ENCODE peak calls at places on chromosomes 12 and 14, in six cellular contexts. N is HCT116, V is A549, O is HepG2, U is GM12878, X is IMR-90. G is an unnamed sample.
A peak's percentile ranks its signal among the peaks of the same experiment; 100 is the strongest.

GRCh38 chr12:82635263-82635662 is 51.4 kb upstream of the TMTC2 start:
- DNase-seq in N (no peak), V (peak; percentile 9), O (no peak), U (no peak), X (no peak), G (no peak)

GRCh38 chr12:59158066-59158465 is 237.8 kb upstream of the LRIG3 start:
- DNase-seq in N (no peak), V (no peak), O (no peak), U (no peak), X (no peak), G (no peak)

GRCh38 chr14:89198544-89199329 is 218.3 kb downstream of the FOXN3 start:
- DNase-seq in N (no peak), V (no peak), O (no peak), U (no peak), X (peak; percentile 41), G (no peak)

GRCh38 chr12:29566441-29566840 is 69.0 kb upstream of the OVCH1 start:
- DNase-seq in N (no peak), V (no peak), O (no peak), U (no peak), X (peak; percentile 37), G (no peak)

GRCh38 chr12:71810905-71811304 is 28.7 kb upstream of the TBC1D15 start:
- DNase-seq in N (no peak), V (no peak), O (no peak), U (no peak), X (no peak), G (no peak)

GRCh38 chr12:98188649-98189048 is 326.7 kb upstream of the TMPO start:
- DNase-seq in N (no peak), V (no peak), O (no peak), U (no peak), X (no peak), G (no peak)

GRCh38 chr12:117968826-117969659 is at the start of gene KSR2:
- DNase-seq in N (peak; percentile 81), V (peak; percentile 66), O (peak; percentile 13), U (no peak), X (no peak), G (peak; percentile 69)

GRCh38 chr12:20555771-20556170 is 139.4 kb upstream of the SLCO1C1 start:
- DNase-seq in N (no peak), V (no peak), O (no peak), U (no peak), X (no peak), G (no peak)

GRCh38 chr12:109582636-109583035 is 9.0 kb downstream of the MVK start:
- DNase-seq in N (no peak), V (peak; percentile 23), O (peak; percentile 39), U (no peak), X (no peak), G (no peak)
- TF ChIP-seq RAD21 in N (no peak), V (no peak), O (no peak), U (no peak), X (no peak), G (peak; percentile 17)

GRCh38 chr12:80443974-80444666 is at the start of gene PTPRQ:
- DNase-seq in N (no peak), V (peak; percentile 14), O (no peak), U (no peak), X (peak; percentile 22), G (no peak)
- TF ChIP-seq RAD21 in N (no peak), V (no peak), O (no peak), U (no peak), X (no peak), G (no peak)

GRCh38 chr12:18966927-18967326 is 162.6 kb upstream of the PLEKHA5 start:
- DNase-seq in N (no peak), V (no peak), O (no peak), U (no peak), X (no peak), G (no peak)
- TF ChIP-seq RAD21 in N (no peak), V (no peak), O (no peak), U (no peak), X (no peak), G (no peak)

DNA sequence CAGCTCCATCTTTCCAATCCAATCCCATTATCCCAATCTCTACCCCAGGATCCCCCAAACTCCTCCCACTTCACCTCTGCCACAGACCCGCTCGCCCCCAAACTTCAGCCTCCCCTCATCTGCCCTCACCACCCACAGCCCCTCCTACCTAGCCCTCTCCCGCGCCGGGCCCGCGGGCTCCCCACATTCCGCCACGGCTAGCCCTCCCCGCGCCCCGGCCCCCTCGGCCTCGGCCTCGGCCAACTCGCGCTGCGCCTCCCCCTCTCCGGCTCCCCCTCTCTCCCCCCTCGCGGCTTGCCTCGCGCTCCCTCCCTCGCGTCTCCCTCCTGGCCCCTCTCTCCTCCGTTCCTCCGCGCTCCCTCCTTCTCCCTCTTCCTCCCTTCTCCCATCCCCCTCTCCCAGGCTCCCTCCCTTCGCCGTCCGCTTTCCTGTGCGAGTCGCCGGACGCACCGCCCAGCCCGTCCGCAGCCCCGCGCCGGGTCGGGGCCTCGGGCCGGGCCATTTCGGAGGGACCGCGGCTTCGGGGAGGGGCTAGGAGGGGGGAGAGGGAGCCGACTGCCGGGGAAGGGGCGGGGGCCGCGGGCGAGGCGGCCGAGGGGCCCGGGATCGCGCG is at the start of gene ATN1:
- DNase-seq in N (no peak), V (peak; percentile 56), O (no peak), U (no peak), X (peak; percentile 78), G (no peak)
- TF ChIP-seq RAD21 in N (no peak), V (no peak), O (no peak), U (no peak), X (no peak), G (no peak)

GRCh38 chr12:114901316-114901715 is 217.3 kb upstream of the TBX3 start:
- DNase-seq in N (no peak), V (no peak), O (no peak), U (no peak), X (no peak), G (no peak)

GRCh38 chr12:114903394-114903748 is 219.4 kb upstream of the TBX3 start:
- DNase-seq in N (no peak), V (no peak), O (no peak), U (no peak), X (peak; percentile 72), G (no peak)

GRCh38 chr12:114902665-114903393 is 218.9 kb upstream of the TBX3 start:
- DNase-seq in N (no peak), V (peak; percentile 39), O (peak; percentile 28), U (no peak), X (peak; percentile 96), G (no peak)

DNA sequence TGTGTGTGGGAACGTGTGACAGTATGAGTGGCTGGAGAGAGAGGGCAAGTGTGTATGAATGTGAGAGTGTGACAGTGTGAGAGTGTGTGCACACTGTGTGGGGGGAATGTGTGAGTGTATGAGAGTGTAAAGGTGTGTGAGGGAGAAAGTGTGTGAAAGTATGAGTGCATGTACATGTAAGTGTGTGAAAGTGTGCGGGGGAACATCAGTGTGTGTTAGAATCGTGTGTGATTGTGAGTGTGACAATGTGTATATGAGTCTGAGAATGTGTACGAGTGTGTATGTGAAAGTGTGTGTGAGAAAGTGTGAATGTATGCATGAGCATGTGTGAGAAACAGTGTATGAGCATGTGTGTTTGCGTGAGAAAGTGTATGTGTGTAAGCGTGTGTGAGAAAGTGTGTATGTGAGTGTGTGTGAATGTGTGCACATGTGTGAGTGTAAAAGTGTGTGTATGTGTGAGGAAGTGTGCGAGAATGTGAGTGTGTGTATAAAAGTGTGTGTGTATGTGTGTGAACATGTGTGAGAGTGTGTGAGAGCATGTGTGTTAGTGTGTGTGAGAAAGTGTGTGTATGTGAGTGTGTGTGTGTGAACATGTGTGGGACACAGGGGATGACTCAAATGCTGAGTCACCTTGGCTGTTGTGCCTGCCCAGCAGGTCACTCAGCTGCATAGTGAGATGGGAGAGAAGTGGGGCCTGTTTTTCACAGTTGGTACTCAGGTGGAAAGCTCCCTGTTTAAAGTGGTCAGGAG is 220.5 kb upstream of the TBX3 start:
- DNase-seq in N (peak; percentile 8), V (peak; percentile 61), O (no peak), U (no peak), X (peak; percentile 85), G (no peak)
- TF ChIP-seq RAD21 in N (no peak), V (no peak), O (no peak), U (no peak), X (no peak), G (no peak)

GRCh38 chr14:73143003-73143402 is 6.7 kb downstream of the PSEN1 start:
- DNase-seq in N (no peak), V (no peak), O (no peak), U (no peak), X (no peak), G (no peak)
- TF ChIP-seq RAD21 in N (no peak), V (no peak), O (no peak), U (no peak), X (no peak), G (no peak)

GRCh38 chr14:56219666-56220413 is 101.6 kb downstream of the PELI2 start:
- DNase-seq in N (no peak), V (peak; percentile 23), O (no peak), U (no peak), X (no peak), G (no peak)

GRCh38 chr14:56215180-56215579 is 97.0 kb downstream of the PELI2 start:
- DNase-seq in N (no peak), V (no peak), O (no peak), U (no peak), X (no peak), G (no peak)

GRCh38 chr14:56217380-56218045 is 99.3 kb downstream of the PELI2 start:
- DNase-seq in N (no peak), V (no peak), O (no peak), U (no peak), X (no peak), G (no peak)

GRCh38 chr14:56213288-56213687 is 95.1 kb downstream of the PELI2 start:
- DNase-seq in N (no peak), V (no peak), O (no peak), U (no peak), X (no peak), G (no peak)

DNA sequence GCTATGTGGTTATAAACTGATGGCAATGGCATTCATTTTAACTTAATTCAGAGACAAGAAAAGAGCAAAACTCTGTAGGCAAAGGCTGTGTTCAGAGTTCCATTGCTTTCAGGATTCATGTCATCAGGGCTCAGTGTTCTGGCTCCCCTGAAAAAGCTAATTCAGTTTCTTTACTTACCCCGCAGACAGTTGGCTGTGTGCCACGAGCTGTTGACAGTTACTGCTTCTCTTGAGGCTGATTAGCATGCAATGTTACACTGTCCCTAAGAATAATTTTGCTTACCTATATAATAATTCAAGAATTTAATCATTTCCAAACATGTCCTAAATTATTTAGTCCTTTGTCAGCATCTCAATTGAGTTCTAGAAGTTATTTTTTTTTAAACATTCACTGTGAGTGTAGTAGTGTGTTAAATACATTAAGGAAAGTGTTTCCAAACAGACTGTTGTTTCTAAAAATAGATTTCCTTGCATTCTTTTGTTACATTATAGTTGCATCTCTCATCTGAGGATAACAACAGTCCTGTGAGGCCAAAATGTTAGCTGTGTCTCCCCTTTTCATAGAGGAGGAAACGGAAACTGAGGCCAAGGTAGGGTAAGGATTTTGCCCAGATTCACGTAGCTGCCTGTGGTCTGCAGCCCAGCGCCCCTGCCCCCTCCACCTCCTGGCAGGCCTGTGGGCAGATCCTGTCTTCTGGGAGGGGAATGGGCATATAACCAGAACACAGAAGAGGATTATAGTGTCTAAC is 98.6 kb downstream of the PELI2 start:
- DNase-seq in N (no peak), V (no peak), O (no peak), U (no peak), X (peak; percentile 28), G (no peak)
- TF ChIP-seq RAD21 in N (no peak), V (no peak), O (no peak), U (no peak), X (no peak), G (no peak)

GRCh38 chr12:123983822-123984485 is 10.9 kb downstream of the ZNF664 start:
- DNase-seq in N (peak; percentile 60), V (peak; percentile 83), O (peak; percentile 74), U (no peak), X (peak; percentile 75), G (no peak)
- TF ChIP-seq RAD21 in N (peak; percentile 84), V (peak; percentile 79), O (no peak), U (peak; percentile 94), X (peak; percentile 89), G (peak; percentile 89)